ENCODE peak calls at places on chromosome 2, in five cellular contexts. One of them, this sample, is unnamed.
A peak's percentile ranks its signal among the peaks of the same experiment; 100 is the strongest.

GRCh38 chr2:133975676-133976428 is 278.0 kb upstream of the MGAT5 start:
- DNase-seq in aorta: no peak
- DNase-seq in tibial artery: no peak
- DNase-seq in CD8-positive, alpha-beta memory T cell: no peak
- DNase-seq in body of pancreas: no peak
- DNase-seq in this sample: no peak

GRCh38 chr2:152541712-152542111 is 175.5 kb downstream of the PRPF40A start:
- DNase-seq in aorta: no peak
- DNase-seq in tibial artery: no peak
- DNase-seq in CD8-positive, alpha-beta memory T cell: no peak
- DNase-seq in body of pancreas: no peak
- DNase-seq in this sample: no peak

GRCh38 chr2:149586063-149586462 is 1.5 kb downstream of the MMADHC start:
- DNase-seq in aorta: no peak
- DNase-seq in tibial artery: no peak
- DNase-seq in CD8-positive, alpha-beta memory T cell: no peak
- DNase-seq in body of pancreas: no peak
- DNase-seq in this sample: no peak

GRCh38 chr2:85213404-85213803 is 80.2 kb downstream of the TCF7L1 start:
- DNase-seq in aorta: no peak
- DNase-seq in tibial artery: no peak
- DNase-seq in CD8-positive, alpha-beta memory T cell: no peak
- DNase-seq in body of pancreas: no peak
- DNase-seq in this sample: no peak

GRCh38 chr2:220504890-220505564 is 877.6 kb downstream of the SLC4A3 start:
- DNase-seq in aorta: no peak
- DNase-seq in tibial artery: no peak
- DNase-seq in CD8-positive, alpha-beta memory T cell: no peak
- DNase-seq in body of pancreas: no peak
- DNase-seq in this sample: no peak

GRCh38 chr2:84424152-84424551 is 34.9 kb downstream of the SUCLG1 start:
- DNase-seq in aorta: no peak
- DNase-seq in tibial artery: no peak
- DNase-seq in CD8-positive, alpha-beta memory T cell: no peak
- DNase-seq in body of pancreas: no peak
- DNase-seq in this sample: no peak

GRCh38 chr2:45649855-45650806 is 1.3 kb upstream of the PRKCE start:
- DNase-seq in aorta: peak; percentile 91
- DNase-seq in tibial artery: peak; percentile 92
- DNase-seq in CD8-positive, alpha-beta memory T cell: peak; percentile 10
- DNase-seq in body of pancreas: peak; percentile 76
- DNase-seq in this sample: peak; percentile 83

GRCh38 chr2:196987654-196988364 is 61.3 kb upstream of the PGAP1 start:
- DNase-seq in aorta: no peak
- DNase-seq in tibial artery: no peak
- DNase-seq in CD8-positive, alpha-beta memory T cell: no peak
- DNase-seq in body of pancreas: no peak
- DNase-seq in this sample: no peak

GRCh38 chr2:71948781-71949536 is 198.7 kb downstream of the CYP26B1 start:
- DNase-seq in aorta: no peak
- DNase-seq in tibial artery: no peak
- DNase-seq in CD8-positive, alpha-beta memory T cell: no peak
- DNase-seq in body of pancreas: no peak
- DNase-seq in this sample: no peak

GRCh38 chr2:225041871-225042799 is at the start of gene DOCK10:
- DNase-seq in aorta: peak; percentile 78
- DNase-seq in tibial artery: no peak
- DNase-seq in CD8-positive, alpha-beta memory T cell: peak; percentile 55
- DNase-seq in body of pancreas: peak; percentile 15
- DNase-seq in this sample: peak; percentile 24

GRCh38 chr2:75100011-75100680 is 99.2 kb downstream of the TACR1 start:
- DNase-seq in aorta: no peak
- DNase-seq in tibial artery: no peak
- DNase-seq in CD8-positive, alpha-beta memory T cell: no peak
- DNase-seq in body of pancreas: no peak
- DNase-seq in this sample: no peak

GRCh38 chr2:223396993-223397392 is 205.2 kb downstream of the SCG2 start:
- DNase-seq in aorta: no peak
- DNase-seq in tibial artery: no peak
- DNase-seq in CD8-positive, alpha-beta memory T cell: no peak
- DNase-seq in body of pancreas: no peak
- DNase-seq in this sample: no peak

GRCh38 chr2:204234879-204235278 is 298.3 kb downstream of the ICOS start:
- DNase-seq in aorta: no peak
- DNase-seq in tibial artery: no peak
- DNase-seq in CD8-positive, alpha-beta memory T cell: no peak
- DNase-seq in body of pancreas: no peak
- DNase-seq in this sample: no peak

GRCh38 chr2:238079874-238080327 is 19.1 kb downstream of the SCLY start:
- DNase-seq in aorta: no peak
- DNase-seq in tibial artery: no peak
- DNase-seq in CD8-positive, alpha-beta memory T cell: no peak
- DNase-seq in body of pancreas: no peak
- DNase-seq in this sample: no peak

GRCh38 chr2:233480490-233481202 is 85.9 kb downstream of the USP40 start:
- DNase-seq in aorta: peak; percentile 79
- DNase-seq in tibial artery: no peak
- DNase-seq in CD8-positive, alpha-beta memory T cell: no peak
- DNase-seq in body of pancreas: no peak
- DNase-seq in this sample: peak; percentile 52

GRCh38 chr2:223043164-223043941 is 8.6 kb upstream of the KCNE4 start:
- DNase-seq in aorta: no peak
- DNase-seq in tibial artery: no peak
- DNase-seq in CD8-positive, alpha-beta memory T cell: no peak
- DNase-seq in body of pancreas: no peak
- DNase-seq in this sample: no peak

GRCh38 chr2:145343287-145343686 is 823.4 kb upstream of the ZEB2 start:
- DNase-seq in aorta: no peak
- DNase-seq in tibial artery: no peak
- DNase-seq in CD8-positive, alpha-beta memory T cell: no peak
- DNase-seq in body of pancreas: no peak
- DNase-seq in this sample: no peak

GRCh38 chr2:42959148-42959992 is 167.0 kb upstream of the HAAO start:
- DNase-seq in aorta: no peak
- DNase-seq in tibial artery: peak; percentile 87
- DNase-seq in CD8-positive, alpha-beta memory T cell: no peak
- DNase-seq in body of pancreas: no peak
- DNase-seq in this sample: no peak

GRCh38 chr2:128325665-128326181 is 7.1 kb upstream of the HS6ST1 start:
- DNase-seq in aorta: peak; percentile 81
- DNase-seq in tibial artery: peak; percentile 89
- DNase-seq in CD8-positive, alpha-beta memory T cell: no peak
- DNase-seq in body of pancreas: peak; percentile 62
- DNase-seq in this sample: no peak

GRCh38 chr2:71455741-71456569 is 2.6 kb downstream of the DYSF start:
- DNase-seq in aorta: peak; percentile 81
- DNase-seq in tibial artery: peak; percentile 81
- DNase-seq in CD8-positive, alpha-beta memory T cell: no peak
- DNase-seq in body of pancreas: no peak
- DNase-seq in this sample: no peak

GRCh38 chr2:56680971-56681631 is 497.3 kb downstream of the CCDC85A start:
- DNase-seq in aorta: no peak
- DNase-seq in tibial artery: no peak
- DNase-seq in CD8-positive, alpha-beta memory T cell: no peak
- DNase-seq in body of pancreas: no peak
- DNase-seq in this sample: no peak

GRCh38 chr2:119214453-119214852 is 9.2 kb upstream of the STEAP3 start:
- DNase-seq in aorta: no peak
- DNase-seq in tibial artery: no peak
- DNase-seq in CD8-positive, alpha-beta memory T cell: no peak
- DNase-seq in body of pancreas: no peak
- DNase-seq in this sample: no peak

GRCh38 chr2:178005756-178006155 is 66.8 kb downstream of the PDE11A start:
- DNase-seq in aorta: no peak
- DNase-seq in tibial artery: no peak
- DNase-seq in CD8-positive, alpha-beta memory T cell: no peak
- DNase-seq in body of pancreas: no peak
- DNase-seq in this sample: no peak

GRCh38 chr2:224281374-224281773 is 120.5 kb downstream of the FAM124B start:
- DNase-seq in aorta: no peak
- DNase-seq in tibial artery: no peak
- DNase-seq in CD8-positive, alpha-beta memory T cell: no peak
- DNase-seq in body of pancreas: no peak
- DNase-seq in this sample: no peak

GRCh38 chr2:39511786-39512433 is 74.8 kb upstream of the MAP4K3 start:
- DNase-seq in aorta: no peak
- DNase-seq in tibial artery: no peak
- DNase-seq in CD8-positive, alpha-beta memory T cell: no peak
- DNase-seq in body of pancreas: no peak
- DNase-seq in this sample: peak; percentile 16

GRCh38 chr2:144990661-144991060 is 470.7 kb upstream of the ZEB2 start:
- DNase-seq in aorta: no peak
- DNase-seq in tibial artery: no peak
- DNase-seq in CD8-positive, alpha-beta memory T cell: no peak
- DNase-seq in body of pancreas: no peak
- DNase-seq in this sample: no peak

GRCh38 chr2:10909996-10910341 is 1.8 kb upstream of the KCNF1 start:
- DNase-seq in aorta: no peak
- DNase-seq in tibial artery: no peak
- DNase-seq in CD8-positive, alpha-beta memory T cell: no peak
- DNase-seq in body of pancreas: no peak
- DNase-seq in this sample: no peak

GRCh38 chr2:143545643-143546275 is 416.5 kb downstream of the ARHGAP15 start:
- DNase-seq in aorta: no peak
- DNase-seq in tibial artery: no peak
- DNase-seq in CD8-positive, alpha-beta memory T cell: no peak
- DNase-seq in body of pancreas: no peak
- DNase-seq in this sample: no peak

GRCh38 chr2:160621748-160622147 is 128.1 kb upstream of the RBMS1 start:
- DNase-seq in aorta: no peak
- DNase-seq in tibial artery: no peak
- DNase-seq in CD8-positive, alpha-beta memory T cell: no peak
- DNase-seq in body of pancreas: no peak
- DNase-seq in this sample: no peak

GRCh38 chr2:1855150-1855549 is 110.8 kb upstream of the PXDN start:
- DNase-seq in aorta: no peak
- DNase-seq in tibial artery: no peak
- DNase-seq in CD8-positive, alpha-beta memory T cell: no peak
- DNase-seq in body of pancreas: no peak
- DNase-seq in this sample: no peak

GRCh38 chr2:3169106-3169870 is 208.3 kb downstream of the EIPR1 start:
- DNase-seq in aorta: no peak
- DNase-seq in tibial artery: peak; percentile 41
- DNase-seq in CD8-positive, alpha-beta memory T cell: no peak
- DNase-seq in body of pancreas: no peak
- DNase-seq in this sample: peak; percentile 1

GRCh38 chr2:27860111-27860510 is 30.1 kb downstream of the RBKS start:
- DNase-seq in aorta: no peak
- DNase-seq in tibial artery: no peak
- DNase-seq in CD8-positive, alpha-beta memory T cell: no peak
- DNase-seq in body of pancreas: no peak
- DNase-seq in this sample: no peak

GRCh38 chr2:88626171-88627054 is 851 bp downstream of the EIF2AK3 start:
- DNase-seq in aorta: no peak
- DNase-seq in tibial artery: no peak
- DNase-seq in CD8-positive, alpha-beta memory T cell: peak; percentile 59
- DNase-seq in body of pancreas: peak; percentile 47
- DNase-seq in this sample: peak; percentile 49

GRCh38 chr2:73203055-73203681 is 794 bp downstream of the NOTO start:
- DNase-seq in aorta: no peak
- DNase-seq in tibial artery: no peak
- DNase-seq in CD8-positive, alpha-beta memory T cell: no peak
- DNase-seq in body of pancreas: no peak
- DNase-seq in this sample: no peak
- H3K27me3 ChIP-seq in aorta: no peaks in the 10 kb centered on the region
- H3K27me3 ChIP-seq in tibial artery: peaks cover 61% of the 10 kb centered on the region
- H3K27me3 ChIP-seq in CD8-positive, alpha-beta memory T cell: peaks cover 13% of the 10 kb centered on the region
- H3K27me3 ChIP-seq in body of pancreas: no peaks in the 10 kb centered on the region
- H3K27me3 ChIP-seq in this sample: peaks cover 80% of the 10 kb centered on the region

DNA sequence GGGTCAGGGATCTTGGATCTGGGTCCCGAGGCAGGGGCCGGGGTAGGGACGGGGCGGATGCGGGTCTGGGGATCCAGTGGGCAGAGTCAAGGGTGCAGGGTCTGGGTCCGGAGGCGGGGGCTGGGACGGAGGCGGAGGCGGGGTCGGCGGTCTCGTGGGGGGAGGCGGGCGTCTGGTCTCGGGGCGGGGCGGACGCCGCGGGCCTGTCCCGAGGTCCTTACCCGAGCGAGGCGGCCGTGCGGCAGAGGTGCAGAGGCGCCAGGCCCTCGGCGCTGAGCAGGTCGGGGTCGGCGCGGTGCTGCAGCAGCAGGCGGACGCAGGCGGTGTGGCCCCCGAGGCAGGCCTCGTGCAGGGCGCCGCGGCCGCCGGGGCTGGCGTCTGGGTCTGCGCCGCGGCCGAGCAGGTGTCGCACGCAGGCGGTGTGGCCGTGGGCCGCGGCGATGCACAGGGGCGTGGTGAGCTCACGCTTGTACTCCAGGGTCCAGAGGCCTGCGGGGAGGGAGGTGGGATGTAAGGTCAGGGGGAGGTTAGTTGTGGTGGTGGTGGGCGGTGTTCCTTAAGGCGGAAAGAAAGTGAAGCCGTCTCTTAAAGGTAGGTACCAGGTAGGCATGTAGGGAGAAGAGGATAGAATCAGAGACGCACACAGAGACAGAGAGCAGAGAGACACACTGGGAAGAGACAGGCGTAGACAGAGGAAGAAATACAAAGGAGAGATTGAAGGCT is 26.6 kb downstream of the ASB18 start:
- DNase-seq in aorta: peak; percentile 74
- DNase-seq in tibial artery: peak; percentile 63
- DNase-seq in CD8-positive, alpha-beta memory T cell: no peak
- DNase-seq in body of pancreas: no peak
- DNase-seq in this sample: no peak
- H3K27me3 ChIP-seq in aorta: no peaks in the 10 kb centered on the region
- H3K27me3 ChIP-seq in tibial artery: peaks cover 33% of the 10 kb centered on the region
- H3K27me3 ChIP-seq in CD8-positive, alpha-beta memory T cell: peaks cover 8% of the 10 kb centered on the region
- H3K27me3 ChIP-seq in body of pancreas: no peaks in the 10 kb centered on the region
- H3K27me3 ChIP-seq in this sample: peaks cover 74% of the 10 kb centered on the region

DNA sequence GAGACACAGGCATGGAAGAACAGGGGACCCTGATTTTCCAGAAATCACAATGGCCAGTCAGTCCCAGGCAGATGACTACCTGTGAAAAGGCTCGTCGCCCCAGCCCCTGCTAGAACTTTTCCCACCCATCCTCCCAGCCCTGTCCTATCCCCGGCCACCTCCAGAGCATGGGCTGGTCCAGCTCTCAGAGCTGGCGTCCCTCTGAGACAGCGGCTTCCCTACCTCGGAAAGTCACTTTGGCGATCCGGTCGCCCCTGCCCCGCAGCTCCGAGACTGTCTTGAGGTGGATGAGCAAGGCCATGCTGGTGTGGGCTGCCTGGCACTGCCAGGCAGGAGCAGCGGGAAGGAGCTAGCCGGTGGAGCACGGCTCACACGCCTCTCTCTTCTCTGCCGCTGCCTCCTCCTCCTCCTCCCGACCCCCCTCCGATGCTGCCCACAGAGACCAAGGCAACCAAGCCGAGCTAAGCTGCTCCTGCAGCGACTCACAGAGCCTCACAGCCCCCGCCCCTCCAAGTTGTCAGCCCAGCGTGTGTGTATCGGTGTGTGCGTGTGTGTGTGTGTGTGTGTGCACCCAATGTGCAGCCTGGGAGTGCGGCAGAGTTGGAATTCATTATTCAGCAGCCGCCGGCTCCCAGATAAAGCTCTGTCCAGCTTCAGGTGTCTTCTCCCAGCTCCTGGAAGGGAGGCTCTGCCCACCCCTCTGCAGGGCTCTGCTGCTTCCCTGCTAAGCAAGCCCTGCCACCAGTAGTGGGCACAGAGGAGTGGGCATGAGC is 80.5 kb upstream of the OTOF start:
- DNase-seq in aorta: peak; percentile 61
- DNase-seq in tibial artery: peak; percentile 55
- DNase-seq in CD8-positive, alpha-beta memory T cell: no peak
- DNase-seq in body of pancreas: no peak
- DNase-seq in this sample: no peak
- H3K27me3 ChIP-seq in aorta: no peaks in the 10 kb centered on the region
- H3K27me3 ChIP-seq in tibial artery: peaks cover 64% of the 10 kb centered on the region
- H3K27me3 ChIP-seq in CD8-positive, alpha-beta memory T cell: peaks cover 12% of the 10 kb centered on the region
- H3K27me3 ChIP-seq in body of pancreas: no peaks in the 10 kb centered on the region
- H3K27me3 ChIP-seq in this sample: peaks cover 63% of the 10 kb centered on the region

GRCh38 chr2:109103286-109103685 is 25.7 kb upstream of the SH3RF3 start:
- DNase-seq in aorta: peak; percentile 13
- DNase-seq in tibial artery: no peak
- DNase-seq in CD8-positive, alpha-beta memory T cell: no peak
- DNase-seq in body of pancreas: no peak
- DNase-seq in this sample: no peak
- H3K27me3 ChIP-seq in aorta: no peaks in the 10 kb centered on the region
- H3K27me3 ChIP-seq in tibial artery: peaks cover 17% of the 10 kb centered on the region
- H3K27me3 ChIP-seq in CD8-positive, alpha-beta memory T cell: no peaks in the 10 kb centered on the region
- H3K27me3 ChIP-seq in body of pancreas: no peaks in the 10 kb centered on the region
- H3K27me3 ChIP-seq in this sample: peaks cover 11% of the 10 kb centered on the region

This sample was measured in transverse colon.